ENCODE peak calls at places on chromosome 17, in seven cellular contexts. G is GM12892, R is endothelial cell of umbilical vein, O is prostate gland, J is sigmoid colon, K is esophagus muscularis mucosa, U is HCT116. E is an unnamed sample.

GRCh38 chr17:8791910-8792270 is 7.3 kb downstream of the MFSD6L start:
- DNase-seq in G (no peak), R (peak; percentile 2), O (no peak), J (no peak), K (peak; percentile 24), U (peak; percentile 19), E (no peak)

GRCh38 chr17:43839670-43840101 is 6.7 kb upstream of the MPP3 start:
- DNase-seq in G (no peak), R (no peak), O (peak; percentile 33), J (no peak), K (no peak), U (peak; percentile 76), E (no peak)

GRCh38 chr17:13884347-13884746 is 185.0 kb upstream of the COX10 start:
- DNase-seq in G (no peak), R (no peak), O (no peak), J (no peak), K (no peak), U (no peak), E (no peak)

GRCh38 chr17:31373150-31374082 is 18.1 kb upstream of the RAB11FIP4 start:
- DNase-seq in G (no peak), R (peak; percentile 67), O (peak; percentile 30), J (no peak), K (no peak), U (peak; percentile 8), E (no peak)

GRCh38 chr17:7234100-7235012 is at the start of gene DVL2:
- DNase-seq in G (peak; percentile 95), R (peak; percentile 96), O (peak; percentile 96), J (peak; percentile 98), K (peak; percentile 99), U (peak; percentile 88), E (peak; percentile 95)

GRCh38 chr17:49101054-49101534 is 31.5 kb upstream of the B4GALNT2 start:
- DNase-seq in G (no peak), R (no peak), O (peak; percentile 34), J (no peak), K (no peak), U (peak; percentile 72), E (no peak)

GRCh38 chr17:50199651-50200446 is 1.6 kb downstream of the COL1A1 start:
- DNase-seq in G (peak; percentile 71), R (peak; percentile 62), O (peak; percentile 95), J (peak; percentile 99), K (peak; percentile 99), U (peak; percentile 96), E (peak; percentile 79)

GRCh38 chr17:59892251-59892848 is 393 bp downstream of the TUBD1 start:
- DNase-seq in G (peak; percentile 53), R (no peak), O (no peak), J (no peak), K (no peak), U (no peak), E (no peak)

GRCh38 chr17:44216674-44217073 is 2.8 kb downstream of the UBTF start:
- DNase-seq in G (no peak), R (no peak), O (no peak), J (no peak), K (no peak), U (no peak), E (no peak)

GRCh38 chr17:3534881-3535252 is 22.7 kb downstream of the TRPV3 start:
- DNase-seq in G (no peak), R (no peak), O (no peak), J (no peak), K (no peak), U (peak; percentile 67), E (no peak)

GRCh38 chr17:14759325-14759724 is 458.4 kb downstream of the HS3ST3B1 start:
- DNase-seq in G (no peak), R (no peak), O (no peak), J (no peak), K (no peak), U (no peak), E (no peak)

GRCh38 chr17:38920374-38921291 is 4.8 kb upstream of the LASP1NB start:
- DNase-seq in G (no peak), R (no peak), O (no peak), J (peak; percentile 59), K (no peak), U (no peak), E (no peak)

GRCh38 chr17:28416703-28417311 is 10.8 kb upstream of the SLC46A1 start:
- DNase-seq in G (peak; percentile 41), R (peak; percentile 61), O (peak; percentile 36), J (no peak), K (peak; percentile 83), U (peak; percentile 60), E (peak; percentile 42)

GRCh38 chr17:29732613-29733012 is 109.9 kb upstream of the CORO6 start:
- DNase-seq in G (no peak), R (no peak), O (no peak), J (no peak), K (no peak), U (peak; percentile 47), E (no peak)

GRCh38 chr17:47257651-47258339 is 4.2 kb downstream of the ITGB3 start:
- DNase-seq in G (no peak), R (peak; percentile 58), O (no peak), J (no peak), K (no peak), U (no peak), E (no peak)
- TF ChIP-seq POLR2AphosphoS5 in G (no peak), R (no peak), O (no peak), J (no peak), K (no peak), U (no peak), E (no peak)

GRCh38 chr17:10105513-10106001 is 92.8 kb downstream of the GAS7 start:
- DNase-seq in G (no peak), R (no peak), O (no peak), J (peak; percentile 93), K (no peak), U (no peak), E (no peak)
- TF ChIP-seq POLR2AphosphoS5 in G (no peak), R (no peak), O (peak; percentile 48), J (peak; percentile 69), K (peak; percentile 77), U (no peak), E (no peak)

GRCh38 chr17:21010705-21011596 is 31.9 kb downstream of the USP22 start:
- DNase-seq in G (no peak), R (no peak), O (no peak), J (peak; percentile 61), K (no peak), U (no peak), E (no peak)
- TF ChIP-seq POLR2AphosphoS5 in G (no peak), R (no peak), O (no peak), J (no peak), K (no peak), U (no peak), E (no peak)

GRCh38 chr17:74513987-74514631 is 17.2 kb downstream of the CD300LB start:
- DNase-seq in G (no peak), R (peak; percentile 31), O (no peak), J (no peak), K (peak; percentile 90), U (peak; percentile 88), E (no peak)
- TF ChIP-seq POLR2AphosphoS5 in G (peak; percentile 23), R (no peak), O (no peak), J (no peak), K (no peak), U (no peak), E (peak; percentile 40)

GRCh38 chr17:41785091-41785875 is 1.2 kb downstream of the JUP start:
- DNase-seq in G (no peak), R (peak; percentile 83), O (no peak), J (no peak), K (no peak), U (no peak), E (no peak)
- TF ChIP-seq POLR2AphosphoS5 in G (no peak), R (no peak), O (peak; percentile 26), J (no peak), K (no peak), U (no peak), E (no peak)

DNA sequence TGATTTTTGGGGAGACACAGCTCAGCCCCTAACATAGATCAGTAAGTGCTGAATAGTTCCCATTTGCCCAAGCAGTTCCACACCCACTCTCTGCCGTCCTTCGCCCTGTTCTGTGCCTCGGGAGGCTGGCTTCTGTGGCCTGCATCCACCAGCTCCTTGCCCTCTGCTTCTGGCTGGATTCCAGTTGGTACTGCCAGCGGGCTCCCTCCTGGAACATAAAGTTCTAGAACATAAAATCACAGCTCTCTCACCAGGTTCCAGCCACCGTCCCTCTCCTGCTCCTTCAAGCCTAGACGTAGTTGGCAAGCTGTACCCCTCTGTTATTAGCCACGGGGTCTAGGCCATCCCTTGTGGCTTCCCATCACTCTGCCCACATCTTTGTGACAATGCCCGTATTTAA is 3.9 kb upstream of the MRPS23 start:
- DNase-seq in G (no peak), R (no peak), O (peak; percentile 75), J (peak; percentile 95), K (no peak), U (no peak), E (no peak)
- TF ChIP-seq POLR2AphosphoS5 in G (no peak), R (no peak), O (peak; percentile 80), J (peak; percentile 75), K (peak; percentile 84), U (no peak), E (no peak)

DNA sequence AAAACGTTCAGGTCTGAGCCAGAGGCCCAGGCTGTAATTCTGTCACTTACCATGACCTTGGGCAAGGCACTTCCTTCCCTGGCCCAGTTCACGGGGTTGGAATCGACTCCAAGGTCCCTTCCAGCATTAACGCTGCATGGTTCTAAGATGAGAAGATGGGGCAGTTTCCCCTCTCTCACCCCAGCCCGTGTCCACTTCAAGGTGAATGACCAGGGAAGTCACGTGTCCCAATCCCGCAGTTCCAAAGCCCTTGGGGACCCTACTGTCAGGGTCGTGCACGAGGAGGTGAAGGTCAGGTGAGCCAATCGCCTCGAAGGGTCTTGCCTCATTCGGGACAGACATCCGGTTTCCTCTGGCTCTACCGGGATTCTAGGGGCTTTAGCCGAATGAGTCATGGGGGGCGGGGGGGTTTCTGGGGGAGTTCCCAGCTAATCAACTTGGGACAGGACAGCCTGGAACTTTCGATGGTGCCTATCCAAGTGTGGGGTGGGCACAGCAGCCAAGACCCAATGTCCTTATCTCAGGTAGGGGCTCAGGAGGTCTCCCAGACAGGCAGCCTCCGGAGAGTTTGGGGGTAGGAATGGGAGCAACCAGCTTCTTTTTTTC is 762 bp upstream of the CSF3 start:
- DNase-seq in G (no peak), R (peak; percentile 71), O (no peak), J (peak; percentile 78), K (no peak), U (no peak), E (no peak)
- TF ChIP-seq POLR2AphosphoS5 in G (no peak), R (peak; percentile 45), O (no peak), J (no peak), K (no peak), U (no peak), E (no peak)

DNA sequence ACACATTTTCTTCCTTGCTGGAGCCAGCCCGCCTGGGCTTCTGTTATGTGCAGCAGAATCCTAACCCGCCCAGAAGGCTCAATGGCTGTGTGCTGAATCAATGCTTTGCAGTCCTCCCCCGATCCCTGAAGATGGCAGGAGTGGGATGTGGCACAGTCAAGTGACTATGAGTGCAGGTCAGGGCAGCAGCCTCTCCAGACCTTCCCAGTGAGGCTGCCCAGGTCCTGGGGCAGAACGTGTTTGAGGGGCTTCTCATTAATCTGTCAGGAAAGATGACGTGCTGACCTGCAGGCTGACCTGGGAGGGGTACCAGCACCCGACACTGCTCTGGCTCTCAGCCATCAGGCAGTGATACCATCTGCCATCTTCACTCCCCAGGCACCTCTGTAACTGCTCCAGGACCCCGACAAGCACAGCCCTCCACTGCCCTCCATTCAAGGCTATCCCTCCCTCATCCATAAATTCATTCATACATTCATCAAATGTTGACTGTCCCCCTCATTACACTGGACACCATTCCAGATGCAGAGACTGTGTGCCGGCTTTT is 35.1 kb downstream of the LRRC75A start:
- DNase-seq in G (no peak), R (no peak), O (no peak), J (no peak), K (no peak), U (no peak), E (no peak)
- TF ChIP-seq POLR2AphosphoS5 in G (no peak), R (no peak), O (no peak), J (no peak), K (no peak), U (no peak), E (no peak)

E was measured in GM12891.